ENCODE peak calls at places on chromosomes 11 and 22, in six cellular contexts. W is GM23248, Z is MM.1S, Y is hepatocyte, K is HCT116, O is PC-3. H is an unnamed sample.

GRCh38 chr11:123560001-123560400 is 94.4 kb downstream of the SCN3B start:
- DNase-seq in W (peak; percentile 93), Z (no peak), Y (peak; percentile 51), K (no peak), O (no peak), H (no peak)

GRCh38 chr11:58914821-58915543 is 24.3 kb upstream of the GLYATL1 start:
- DNase-seq in W (peak; percentile 29), Z (no peak), Y (no peak), K (no peak), O (peak; percentile 15), H (no peak)

GRCh38 chr11:62242021-62242420 is at the start of gene SCGB1D2:
- DNase-seq in W (no peak), Z (no peak), Y (no peak), K (no peak), O (peak; percentile 94), H (peak; percentile 80)

GRCh38 chr22:47333625-47334024 is 571.2 kb downstream of the TBC1D22A start:
- DNase-seq in W (peak; percentile 14), Z (peak; percentile 27), Y (no peak), K (peak; percentile 56), O (peak; percentile 42), H (peak; percentile 19)

GRCh38 chr22:40065981-40066380 is 71.2 kb downstream of the FAM83F start:
- DNase-seq in W (no peak), Z (no peak), Y (no peak), K (no peak), O (no peak), H (no peak)

GRCh38 chr11:103749158-103749557 is 287.3 kb upstream of the DDI1 start:
- DNase-seq in W (peak; percentile 69), Z (no peak), Y (no peak), K (no peak), O (no peak), H (no peak)

GRCh38 chr11:60924906-60925684 is 835 bp downstream of the TMEM132A start:
- DNase-seq in W (peak; percentile 21), Z (no peak), Y (no peak), K (no peak), O (no peak), H (no peak)

GRCh38 chr22:44664149-44664548 is 37.9 kb upstream of the PRR5 start:
- DNase-seq in W (no peak), Z (no peak), Y (peak; percentile 69), K (no peak), O (no peak), H (no peak)

GRCh38 chr22:42425989-42426355 is 6.2 kb downstream of the NFAM1 start:
- DNase-seq in W (no peak), Z (no peak), Y (no peak), K (no peak), O (no peak), H (no peak)

GRCh38 chr11:112381578-112381977 is 120.9 kb upstream of the PLET1 start:
- DNase-seq in W (no peak), Z (no peak), Y (no peak), K (no peak), O (no peak), H (no peak)

GRCh38 chr11:14644396-14645246 is 1.0 kb downstream of the PDE3B start:
- DNase-seq in W (peak; percentile 46), Z (peak; percentile 40), Y (peak; percentile 21), K (peak; percentile 12), O (no peak), H (no peak)
- TF ChIP-seq EZH2 in W (no peak), Z (no peak), Y (no peak), K (no peak), O (peak; percentile 93), H (no peak)

GRCh38 chr11:132898021-132898420 is 634.3 kb downstream of the OPCML start:
- DNase-seq in W (no peak), Z (no peak), Y (no peak), K (no peak), O (no peak), H (no peak)
- H3K9me2 ChIP-seq in W (no peaks in the 10 kb centered on the region), Z (no peaks in the 10 kb centered on the region), Y (no peaks in the 10 kb centered on the region), K (no peaks in the 10 kb centered on the region), O (no peaks in the 10 kb centered on the region), H (no peaks in the 10 kb centered on the region)

GRCh38 chr11:47983464-47984397 is 3.4 kb downstream of the PTPRJ start:
- DNase-seq in W (peak; percentile 74), Z (peak; percentile 32), Y (no peak), K (no peak), O (peak; percentile 67), H (no peak)

GRCh38 chr11:47979378-47980092 is 824 bp upstream of the PTPRJ start:
- DNase-seq in W (no peak), Z (no peak), Y (no peak), K (no peak), O (no peak), H (peak; percentile 50)

GRCh38 chr11:47981667-47982404 is 1.5 kb downstream of the PTPRJ start:
- DNase-seq in W (no peak), Z (no peak), Y (no peak), K (no peak), O (no peak), H (no peak)

GRCh38 chr11:47980093-47980906 is at the start of gene PTPRJ:
- DNase-seq in W (peak; percentile 71), Z (peak; percentile 45), Y (peak; percentile 86), K (no peak), O (peak; percentile 49), H (no peak)

DNA sequence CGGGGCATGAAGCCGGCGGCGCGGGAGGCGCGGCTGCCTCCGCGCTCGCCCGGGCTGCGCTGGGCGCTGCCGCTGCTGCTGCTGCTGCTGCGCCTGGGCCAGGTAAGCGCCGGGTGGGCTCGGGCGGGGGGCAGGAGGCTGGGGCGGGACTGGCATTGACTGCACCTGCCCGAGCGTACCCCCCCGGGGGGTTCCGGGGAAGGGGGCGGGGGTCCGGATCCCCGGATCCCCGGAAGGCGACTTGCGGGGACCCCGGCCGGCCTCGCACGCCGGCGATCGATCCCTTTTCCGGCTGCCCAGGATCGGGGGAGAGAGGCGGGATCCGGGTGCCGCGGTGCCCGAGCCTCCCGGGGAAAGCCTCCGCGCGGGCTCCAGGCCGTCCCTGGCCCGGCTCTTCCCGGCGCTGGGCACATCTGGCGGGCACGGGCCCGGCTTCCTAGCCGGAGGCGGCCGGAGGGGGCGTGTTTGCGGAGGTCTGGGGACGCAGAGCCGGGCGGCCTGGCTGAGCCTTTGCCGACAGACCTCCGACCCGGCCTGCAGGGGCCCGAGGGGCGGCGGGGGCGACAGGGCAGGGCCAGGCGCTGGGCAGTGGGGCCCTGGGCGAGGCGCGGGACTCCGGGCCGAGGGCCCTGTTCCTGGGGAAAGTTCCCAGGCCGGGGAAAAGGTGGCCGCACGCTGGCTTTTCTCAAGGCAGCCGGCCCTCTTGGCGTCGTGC is 705 bp downstream of the PTPRJ start:
- DNase-seq in W (peak; percentile 82), Z (peak; percentile 21), Y (peak; percentile 81), K (no peak), O (peak; percentile 39), H (peak; percentile 37)
- TF ChIP-seq EZH2 in W (no peak), Z (no peak), Y (no peak), K (no peak), O (no peak), H (no peak)

GRCh38 chr22:36324414-36324813 is 63.4 kb downstream of the MYH9 start:
- DNase-seq in W (peak; percentile 46), Z (no peak), Y (no peak), K (no peak), O (no peak), H (no peak)

GRCh38 chr22:36321797-36322601 is 65.8 kb downstream of the MYH9 start:
- DNase-seq in W (no peak), Z (no peak), Y (no peak), K (no peak), O (no peak), H (no peak)

GRCh38 chr22:36323182-36323854 is 64.4 kb downstream of the MYH9 start:
- DNase-seq in W (peak; percentile 82), Z (no peak), Y (no peak), K (no peak), O (no peak), H (no peak)

GRCh38 chr22:36323855-36324331 is 63.9 kb downstream of the MYH9 start:
- DNase-seq in W (peak; percentile 83), Z (no peak), Y (no peak), K (no peak), O (no peak), H (no peak)

GRCh38 chr22:36322602-36322915 is 65.2 kb downstream of the MYH9 start:
- DNase-seq in W (no peak), Z (no peak), Y (no peak), K (no peak), O (no peak), H (no peak)
- H3K9me2 ChIP-seq in W (no peaks in the 10 kb centered on the region), Z (no peaks in the 10 kb centered on the region), Y (no peaks in the 10 kb centered on the region), K (no peaks in the 10 kb centered on the region), O (no peaks in the 10 kb centered on the region), H (no peaks in the 10 kb centered on the region)

GRCh38 chr22:22176929-22177616 is 67.5 kb upstream of the VPREB1 start:
- DNase-seq in W (no peak), Z (no peak), Y (peak; percentile 58), K (no peak), O (no peak), H (no peak)
- TF ChIP-seq EZH2 in W (no peak), Z (no peak), Y (no peak), K (no peak), O (no peak), H (no peak)

GRCh38 chr11:132898676-132899075 is 633.6 kb downstream of the OPCML start:
- DNase-seq in W (no peak), Z (no peak), Y (no peak), K (no peak), O (no peak), H (no peak)
- H3K9me2 ChIP-seq in W (no peaks in the 10 kb centered on the region), Z (no peaks in the 10 kb centered on the region), Y (no peaks in the 10 kb centered on the region), K (no peaks in the 10 kb centered on the region), O (no peaks in the 10 kb centered on the region), H (no peaks in the 10 kb centered on the region)

GRCh38 chr11:1870326-1870696 is 17.4 kb downstream of the LSP1 start:
- DNase-seq in W (no peak), Z (no peak), Y (no peak), K (no peak), O (no peak), H (no peak)

GRCh38 chr11:1871531-1871930 is 18.6 kb downstream of the LSP1 start:
- DNase-seq in W (no peak), Z (no peak), Y (no peak), K (no peak), O (no peak), H (no peak)

GRCh38 chr11:1869427-1870325 is 16.8 kb downstream of the LSP1 start:
- DNase-seq in W (peak; percentile 64), Z (no peak), Y (no peak), K (no peak), O (no peak), H (no peak)

GRCh38 chr11:1872267-1872985 is 19.3 kb downstream of the PRR33 start:
- DNase-seq in W (no peak), Z (no peak), Y (no peak), K (no peak), O (no peak), H (no peak)

DNA sequence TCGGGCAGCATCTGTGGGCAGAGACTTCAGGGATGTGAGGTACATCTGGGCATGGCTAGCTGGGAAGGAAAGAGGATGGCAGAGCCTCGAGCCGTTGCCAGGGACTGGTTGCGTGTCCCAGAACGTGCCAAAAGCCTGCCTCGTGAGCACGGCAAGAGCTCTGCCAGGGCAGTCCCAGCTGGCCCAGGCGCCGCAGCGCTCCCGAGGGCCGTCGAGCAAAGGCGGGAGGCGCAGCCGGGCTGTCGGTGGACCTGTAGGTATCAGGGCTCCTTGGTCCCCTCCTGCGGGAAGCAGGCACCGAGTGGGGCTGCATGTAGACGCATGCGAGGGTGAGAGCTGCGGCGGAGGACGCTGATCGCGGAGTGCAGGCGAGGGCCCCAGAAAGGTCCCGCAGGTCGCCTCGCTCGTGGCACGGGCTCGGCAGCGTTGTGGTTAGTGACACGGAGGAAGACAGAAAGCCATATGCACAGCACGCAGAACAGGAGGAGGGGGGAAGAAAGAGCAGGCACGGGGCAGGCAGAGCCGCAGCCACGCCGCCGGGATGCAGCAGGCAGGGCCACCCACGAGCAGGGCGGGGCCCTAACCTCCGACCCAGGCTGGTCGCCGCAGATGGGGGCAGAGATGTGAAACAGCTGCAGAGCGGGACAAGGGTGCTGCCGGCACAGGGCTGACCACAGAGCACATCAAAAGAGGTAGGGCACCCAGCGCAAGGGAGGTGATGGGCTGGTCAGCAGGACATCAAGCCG is 18.0 kb downstream of the LSP1 start:
- DNase-seq in W (peak; percentile 66), Z (no peak), Y (no peak), K (no peak), O (no peak), H (no peak)
- TF ChIP-seq EZH2 in W (peak; percentile 81), Z (no peak), Y (no peak), K (no peak), O (no peak), H (no peak)